ENCODE peak calls at places on chromosomes 1 and 21, in five cellular contexts. M is KBM-7; A is trophoblast cell; B is stimulated activated CD4-positive, alpha-beta T cell treated with anti-CD3 and anti-CD28 coated beads, Interleukin-1b, Interleukin-23, amount 100 ng/mL, for 1 hour; J is stimulated activated CD8-positive, alpha-beta memory T cell treated with anti-CD3 and anti-CD28 coated beads, Interleukin-7, amount 100 ng/mL, for 1 hour. Q is an unnamed sample.

GRCh38 chr1:40171036-40171435 is 9.8 kb downstream of the RLF start:
- DNase-seq in M (no peak), B (no peak), J (no peak), A (no peak), Q (no peak)

GRCh38 chr1:40450491-40451237 is 388 bp downstream of the ZFP69B start:
- DNase-seq in A (peak), J (peak), B (peak), M (peak), Q (peak)

GRCh38 chr1:163535807-163536206 is 214.1 kb downstream of the NUF2 start:
- DNase-seq in J (no peak), B (no peak), A (peak), M (peak), Q (peak)

GRCh38 chr21:45562401-45562800 is 20.2 kb upstream of the SLC19A1 start:
- DNase-seq in J (no peak), A (no peak), B (no peak), M (no peak), Q (no peak)

GRCh38 chr1:245298781-245299180 is 144.0 kb downstream of the KIF26B start:
- DNase-seq in B (no peak), M (no peak), A (no peak), J (no peak), Q (peak)

GRCh38 chr1:115678141-115678540 is 36.4 kb downstream of the VANGL1 start:
- DNase-seq in M (no peak), J (no peak), B (no peak), A (peak), Q (no peak)

GRCh38 chr1:45015683-45016082 is 3.6 kb downstream of the UROD start:
- DNase-seq in M (no peak), B (no peak), A (no peak), J (no peak), Q (no peak)

GRCh38 chr1:67559222-67559700 is 125.7 kb upstream of the GADD45A start:
- DNase-seq in A (peak), M (no peak), J (no peak), B (no peak), Q (peak)

GRCh38 chr1:44076093-44076492 is 42.5 kb upstream of the KLF17 start:
- DNase-seq in J (no peak), B (no peak), M (no peak), A (no peak), Q (peak)

GRCh38 chr1:91757760-91758545 is 128.0 kb downstream of the TGFBR3 start:
- DNase-seq in J (no peak), B (no peak), A (peak), M (no peak), Q (peak)

GRCh38 chr21:17527240-17527639 is 14.4 kb downstream of the CXADR start:
- DNase-seq in A (peak), B (no peak), J (no peak), M (no peak), Q (peak)

GRCh38 chr1:24999426-24999825 is 69.3 kb upstream of the RUNX3 start:
- DNase-seq in A (no peak), M (no peak), J (no peak), B (no peak), Q (no peak)

GRCh38 chr1:56376188-56376984 is 203.0 kb downstream of the PLPP3 start:
- DNase-seq in J (no peak), B (no peak), A (peak), M (no peak), Q (peak)

GRCh38 chr1:244302889-244303609 is 148.7 kb downstream of the ADSS2 start:
- DNase-seq in J (no peak), A (peak), M (no peak), B (no peak), Q (peak)

GRCh38 chr1:86779308-86780191 is 75.2 kb downstream of the SH3GLB1 start:
- DNase-seq in A (peak), M (no peak), B (no peak), J (no peak), Q (peak)

GRCh38 chr1:27341525-27342252 is at the start of gene SYTL1:
- DNase-seq in A (peak), J (peak), M (peak), B (no peak), Q (peak)

GRCh38 chr1:109530457-109531204 is 9.0 kb upstream of the GPR61 start:
- DNase-seq in B (no peak), A (no peak), J (no peak), M (no peak), Q (no peak)

GRCh38 chr1:15449567-15449966 is 7.0 kb upstream of the CELA2A start:
- DNase-seq in J (no peak), B (no peak), M (no peak), A (no peak), Q (no peak)

GRCh38 chr1:104593418-104594187 is 843.9 kb downstream of the AMY1C start:
- DNase-seq in A (no peak), M (peak), J (no peak), B (no peak), Q (no peak)

GRCh38 chr1:31412732-31413404 is at the start of gene SERINC2:
- DNase-seq in A (peak), J (no peak), M (no peak), B (no peak), Q (peak)

GRCh38 chr1:8257621-8258020 is 60.3 kb upstream of the SLC45A1 start:
- DNase-seq in A (peak), J (no peak), B (no peak), M (no peak), Q (no peak)

GRCh38 chr1:117661027-117661426 is 55.2 kb downstream of the TENT5C start:
- DNase-seq in J (no peak), A (no peak), M (no peak), B (no peak), Q (no peak)

GRCh38 chr1:151611288-151611790 is 511 bp upstream of the SNX27 start:
- DNase-seq in B (no peak), A (peak), J (no peak), M (no peak), Q (peak)

GRCh38 chr1:203807211-203807610 is 11.8 kb downstream of the ZBED6 start:
- DNase-seq in J (no peak), M (no peak), A (no peak), B (no peak), Q (peak)

GRCh38 chr1:243596441-243597183 is 253.4 kb downstream of the AKT3 start:
- DNase-seq in M (peak), A (peak), B (no peak), J (no peak), Q (peak)

Q was measured in foreskin fibroblast.